ENCODE peak calls at places on chromosomes 12 and 14, in ten cellular contexts. I is cardiac muscle cell; D is tibial artery; V is germinal center; C is stimulated activated CD8-positive, alpha-beta memory T cell treated with anti-CD3 and anti-CD28 coated beads, Interleukin-15, amount 100 ng/mL, for 24 hours; R is upper lobe of left lung; J is T-helper 9 cell; A is activated naive CD4-positive, alpha-beta T cell treated with anti-CD3 and anti-CD28 coated beads, Interleukin-2, amount 50 U/mL, for 72 hours; W is fibroblast of pulmonary artery; M is HL-60. X is an unnamed sample.

GRCh38 chr14:63652406-63652805 is 10.7 kb upstream of the WDR89 start:
- DNase-seq in I (no peak), D (no peak), V (no peak), C (no peak), R (no peak), J (no peak), A (no peak), W (no peak), M (no peak), X (no peak)

GRCh38 chr12:3150820-3151590 is 73.8 kb downstream of the TSPAN9 start:
- DNase-seq in I (peak), D (no peak), V (no peak), C (no peak), R (no peak), J (no peak), A (no peak), W (peak), M (no peak), X (no peak)

GRCh38 chr14:20998139-20998538 is 954 bp upstream of the SLC39A2 start:
- DNase-seq in I (no peak), D (no peak), V (no peak), C (no peak), R (no peak), J (no peak), A (no peak), W (no peak), M (no peak), X (no peak)

GRCh38 chr14:22955702-22956575 is 951 bp downstream of the HAUS4 start:
- DNase-seq in I (no peak), D (no peak), V (no peak), C (no peak), R (no peak), J (no peak), A (no peak), W (no peak), M (no peak), X (no peak)

GRCh38 chr14:90453401-90453951 is 56.6 kb downstream of the CALM1 start:
- DNase-seq in I (peak), D (no peak), V (no peak), C (no peak), R (no peak), J (no peak), A (no peak), W (peak), M (no peak), X (no peak)

GRCh38 chr14:50714452-50715073 is 46.5 kb upstream of the SAV1 start:
- DNase-seq in I (peak), D (no peak), V (peak), C (no peak), R (no peak), J (no peak), A (no peak), W (peak), M (no peak), X (no peak)

GRCh38 chr12:38898001-38898684 is 7.2 kb downstream of the CPNE8 start:
- DNase-seq in I (peak), D (no peak), V (no peak), C (no peak), R (no peak), J (no peak), A (no peak), W (no peak), M (no peak), X (no peak)

GRCh38 chr14:24397639-24398297 is 1.0 kb upstream of the NYNRIN start:
- DNase-seq in I (no peak), D (no peak), V (no peak), C (no peak), R (no peak), J (no peak), A (no peak), W (no peak), M (no peak), X (no peak)

GRCh38 chr14:92496458-92496857 is 17.1 kb upstream of the RIN3 start:
- DNase-seq in I (no peak), D (no peak), V (no peak), C (no peak), R (no peak), J (no peak), A (no peak), W (no peak), M (no peak), X (no peak)

GRCh38 chr12:88951860-88952483 is 371.7 kb upstream of the KITLG start:
- DNase-seq in I (no peak), D (no peak), V (no peak), C (no peak), R (no peak), J (no peak), A (no peak), W (no peak), M (no peak), X (no peak)

GRCh38 chr12:13211859-13212664 is 15.5 kb downstream of the EMP1 start:
- DNase-seq in I (peak), D (no peak), V (peak), C (no peak), R (peak), J (peak), A (no peak), W (peak), M (peak), X (peak)

X was measured in NCI-H1048.